ENCODE peak calls at places on chromosomes 13 and 19, in eight cellular contexts. R, A, W, G, I, X, O and M are unnamed samples.
A peak's percentile ranks its signal among the peaks of the same experiment; 100 is the strongest.

GRCh38 chr13:60562081-60562764 is 165.2 kb downstream of the TDRD3 start:
- DNase-seq in R (no peak), A (peak; percentile 23), W (no peak), G (no peak), I (no peak), X (peak; percentile 27), O (no peak), M (peak; percentile 7)

GRCh38 chr13:101892296-101892695 is 439.8 kb downstream of the ITGBL1 start:
- DNase-seq in R (no peak), A (no peak), W (no peak), G (no peak), I (no peak), X (no peak), O (no peak), M (no peak)

GRCh38 chr19:14871619-14872230 is 14.2 kb downstream of the OR7A17 start:
- DNase-seq in R (no peak), A (peak; percentile 21), W (peak; percentile 21), G (no peak), I (no peak), X (peak; percentile 32), O (no peak), M (no peak)

GRCh38 chr19:611506-611869 is 21.8 kb downstream of the HCN2 start:
- DNase-seq in R (no peak), A (peak; percentile 70), W (peak; percentile 66), G (no peak), I (no peak), X (peak; percentile 63), O (peak; percentile 84), M (peak; percentile 99)

GRCh38 chr19:52188822-52189744 is 769 bp upstream of the PPP2R1A start:
- DNase-seq in R (peak; percentile 97), A (no peak), W (peak; percentile 87), G (peak; percentile 100), I (peak; percentile 5), X (no peak), O (no peak), M (no peak)

GRCh38 chr13:32914686-32915085 is 101.5 kb upstream of the KL start:
- DNase-seq in R (no peak), A (peak; percentile 47), W (no peak), G (no peak), I (no peak), X (no peak), O (no peak), M (no peak)

GRCh38 chr13:48748681-48749080 is 95.0 kb downstream of the CYSLTR2 start:
- DNase-seq in R (no peak), A (no peak), W (peak; percentile 23), G (no peak), I (no peak), X (no peak), O (no peak), M (no peak)

GRCh38 chr19:28468701-28469459 is 744.1 kb downstream of the UQCRFS1 start:
- DNase-seq in R (peak; percentile 29), A (no peak), W (peak; percentile 50), G (no peak), I (peak; percentile 73), X (peak; percentile 25), O (peak; percentile 44), M (no peak)

GRCh38 chr13:48253849-48254248 is 20.8 kb downstream of the ITM2B start:
- DNase-seq in R (no peak), A (no peak), W (no peak), G (no peak), I (no peak), X (no peak), O (no peak), M (no peak)

GRCh38 chr13:114121496-114122466 is 10.6 kb downstream of the RASA3 start:
- DNase-seq in R (no peak), A (no peak), W (no peak), G (no peak), I (no peak), X (no peak), O (peak; percentile 12), M (no peak)

GRCh38 chr13:101747039-101747438 is 294.6 kb downstream of the ITGBL1 start:
- DNase-seq in R (no peak), A (no peak), W (no peak), G (no peak), I (no peak), X (no peak), O (no peak), M (no peak)

GRCh38 chr19:38304866-38305429 is 897 bp downstream of the C19orf33 start:
- DNase-seq in R (no peak), A (peak; percentile 70), W (no peak), G (peak; percentile 80), I (peak; percentile 97), X (no peak), O (no peak), M (no peak)

GRCh38 chr19:39086401-39086800 is 2.2 kb downstream of the ACP7 start:
- DNase-seq in R (no peak), A (no peak), W (no peak), G (no peak), I (no peak), X (no peak), O (no peak), M (no peak)

GRCh38 chr13:64985075-64985474 is 2245.1 kb downstream of the PCDH9 start:
- DNase-seq in R (no peak), A (no peak), W (no peak), G (no peak), I (no peak), X (no peak), O (no peak), M (no peak)

DNA sequence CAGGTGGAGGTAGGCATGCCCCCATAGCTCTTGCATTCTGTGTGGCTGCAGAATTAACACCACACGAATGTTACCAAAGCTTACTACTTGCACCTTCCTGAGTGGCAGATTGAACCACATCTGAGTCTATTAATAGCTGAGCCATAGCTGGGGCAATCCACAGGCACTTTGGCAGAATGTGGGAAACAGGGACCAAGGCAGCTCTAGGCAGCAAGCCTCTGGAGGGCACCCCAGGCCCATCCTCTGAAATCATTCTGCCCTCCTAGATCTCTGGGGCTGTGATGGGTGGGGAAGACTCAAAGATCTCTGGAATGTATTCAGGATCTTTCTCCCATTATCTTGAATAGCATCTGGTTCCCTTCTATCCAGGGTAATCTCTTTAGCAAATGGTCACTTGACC is 139.3 kb downstream of the TNFRSF19 start:
- DNase-seq in R (no peak), A (no peak), W (peak; percentile 43), G (no peak), I (peak; percentile 6), X (no peak), O (no peak), M (peak; percentile 40)
- TF ChIP-seq CTCF in R (peak; percentile 40), A (no peak), W (no peak), G (no peak), I (no peak), X (no peak), O (no peak), M (peak; percentile 52)

GRCh38 chr19:18489627-18490184 is 32.2 kb downstream of the ELL start:
- DNase-seq in R (no peak), A (no peak), W (no peak), G (no peak), I (no peak), X (no peak), O (no peak), M (no peak)

GRCh38 chr19:18490719-18491118 is 31.2 kb downstream of the ELL start:
- DNase-seq in R (no peak), A (no peak), W (no peak), G (no peak), I (no peak), X (no peak), O (no peak), M (no peak)

GRCh38 chr19:18488403-18488723 is 33.5 kb downstream of the ELL start:
- DNase-seq in R (no peak), A (peak; percentile 35), W (peak; percentile 49), G (no peak), I (peak; percentile 14), X (no peak), O (no peak), M (no peak)

GRCh38 chr19:18487576-18488402 is 34.1 kb downstream of the ELL start:
- DNase-seq in R (no peak), A (no peak), W (no peak), G (no peak), I (no peak), X (no peak), O (no peak), M (no peak)

GRCh38 chr19:18488838-18489626 is 32.8 kb downstream of the ELL start:
- DNase-seq in R (no peak), A (no peak), W (peak; percentile 37), G (no peak), I (peak; percentile 22), X (no peak), O (no peak), M (no peak)
- TF ChIP-seq CTCF in R (peak; percentile 41), A (peak; percentile 26), W (peak; percentile 4), G (peak; percentile 20), I (no peak), X (peak; percentile 30), O (no peak), M (no peak)

DNA sequence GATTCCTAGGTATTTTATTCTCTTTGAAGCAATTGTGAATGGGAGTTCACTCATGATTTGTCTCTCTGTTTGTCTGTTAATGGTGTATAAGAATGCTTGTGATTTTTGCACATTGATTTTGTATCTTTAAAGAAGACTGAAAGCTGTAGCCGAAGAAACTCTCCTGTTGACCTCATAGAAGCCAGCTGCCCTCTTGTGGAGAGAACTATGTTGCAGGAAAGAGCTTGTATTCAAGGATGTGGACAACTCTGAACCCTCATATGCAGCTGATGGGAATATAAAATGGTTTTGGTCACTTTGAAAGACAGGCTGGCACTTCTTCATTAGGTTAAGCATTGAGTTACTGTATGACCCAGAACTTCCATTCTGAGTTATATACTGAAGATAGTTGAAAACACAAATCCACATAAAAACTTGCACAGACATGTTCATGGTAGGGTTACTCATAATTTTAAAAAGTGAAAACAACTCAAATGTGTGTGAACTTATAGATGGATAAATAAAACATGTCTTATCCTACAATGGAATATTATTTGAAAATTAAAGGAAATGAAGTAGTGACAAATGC is 65.8 kb upstream of the SLITRK6 start:
- DNase-seq in R (no peak), A (peak; percentile 28), W (peak; percentile 2), G (no peak), I (peak; percentile 1), X (peak; percentile 15), O (no peak), M (peak; percentile 11)
- TF ChIP-seq CTCF in R (peak; percentile 15), A (peak; percentile 47), W (no peak), G (no peak), I (no peak), X (peak; percentile 29), O (no peak), M (peak; percentile 68)

GRCh38 chr19:6076675-6077463 is 33.4 kb downstream of the RFX2 start:
- DNase-seq in R (no peak), A (peak; percentile 76), W (peak; percentile 91), G (no peak), I (no peak), X (peak; percentile 87), O (no peak), M (peak; percentile 96)
- TF ChIP-seq CTCF in R (no peak), A (no peak), W (no peak), G (no peak), I (no peak), X (no peak), O (no peak), M (no peak)